ENCODE peak calls at places on chromosomes 13 and 19, in nine cellular contexts. A is caudate nucleus; L is heart right ventricle; N is tibial artery; K is cardiac muscle cell; O is CD8-positive, alpha-beta memory T cell; D is mesendoderm; M is stomach; H is pancreas. G is an unnamed sample.

GRCh38 chr19:38733493-38734175 is 10.6 kb downstream of the CAPN12 start:
- DNase-seq in O (no peak), A (no peak), H (peak), L (no peak), N (no peak), M (no peak), K (no peak), D (no peak), G (peak)

GRCh38 chr19:58579473-58580142 is 6.5 kb upstream of the MZF1 start:
- DNase-seq in M (no peak), A (no peak), K (no peak), O (no peak), N (no peak), H (no peak), L (no peak), D (no peak), G (peak)

GRCh38 chr13:20412761-20413355 is 112.8 kb downstream of the CRYL1 start:
- DNase-seq in L (no peak), D (peak), M (no peak), H (no peak), K (no peak), N (no peak), A (no peak), O (no peak), G (no peak)

GRCh38 chr13:72341904-72342303 is 385.5 kb downstream of the MZT1 start:
- DNase-seq in L (no peak), A (no peak), H (no peak), K (no peak), N (no peak), O (no peak), M (no peak), D (peak), G (no peak)

GRCh38 chr13:25281193-25281936 is 5.9 kb downstream of the MTMR6 start:
- DNase-seq in D (no peak), O (no peak), N (no peak), K (peak), M (no peak), H (no peak), L (no peak), A (no peak), G (no peak)

GRCh38 chr13:55493297-55493696 is 1647.4 kb upstream of the PRR20A start:
- DNase-seq in L (no peak), N (no peak), A (no peak), O (no peak), D (no peak), K (no peak), H (no peak), M (no peak), G (no peak)

GRCh38 chr19:41940443-41941409 is 12.5 kb upstream of the ERFL start:
- DNase-seq in H (no peak), M (no peak), L (no peak), A (no peak), N (no peak), D (no peak), O (no peak), K (no peak), G (no peak)

GRCh38 chr13:27792393-27793218 is at the start of gene GSX1:
- DNase-seq in A (no peak), L (peak), H (peak), M (peak), O (no peak), D (peak), K (peak), N (peak), G (peak)

DNA sequence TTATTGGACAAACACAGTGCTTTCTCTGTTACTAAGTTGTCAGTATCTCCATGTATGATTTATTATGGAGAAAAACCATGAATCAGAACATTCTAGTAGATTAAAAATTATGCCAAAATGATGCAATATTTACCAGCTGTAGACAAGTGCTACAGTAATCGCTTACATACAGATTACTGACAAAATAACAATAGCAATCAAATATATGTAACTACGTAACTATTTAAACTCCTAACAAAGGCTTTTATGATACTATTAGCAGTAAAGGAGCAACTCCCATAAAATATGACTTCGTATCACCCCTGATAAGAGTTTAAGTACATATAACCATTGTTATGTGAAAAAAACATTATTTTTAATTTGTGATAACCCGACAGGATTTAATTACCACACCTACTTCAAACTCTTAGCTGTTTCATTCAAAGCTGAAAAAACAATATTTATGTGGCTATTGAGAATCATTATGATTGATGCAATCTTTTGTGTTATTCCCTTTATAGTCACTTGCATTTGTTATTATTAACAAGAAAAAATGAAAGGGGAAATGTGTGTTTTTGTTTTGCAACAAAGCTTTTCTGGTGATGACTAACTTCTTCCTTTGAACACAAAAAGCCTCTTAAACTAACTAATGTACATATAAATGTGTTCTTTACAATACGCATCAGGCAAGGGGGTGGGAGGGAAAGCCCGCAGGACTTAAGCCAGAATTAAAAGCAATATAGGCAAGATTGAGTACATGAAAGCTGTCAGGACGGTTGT is 147.4 kb downstream of the ABCC4 start:
- DNase-seq in N (no peak), K (peak), M (no peak), O (no peak), A (no peak), H (no peak), D (no peak), L (no peak), G (no peak)
- H3K27ac ChIP-seq in N (no peak), K (no peak), M (no peak), O (no peak), A (no peak), H (no peak), D (no peak), L (no peak), G (no peak)

DNA sequence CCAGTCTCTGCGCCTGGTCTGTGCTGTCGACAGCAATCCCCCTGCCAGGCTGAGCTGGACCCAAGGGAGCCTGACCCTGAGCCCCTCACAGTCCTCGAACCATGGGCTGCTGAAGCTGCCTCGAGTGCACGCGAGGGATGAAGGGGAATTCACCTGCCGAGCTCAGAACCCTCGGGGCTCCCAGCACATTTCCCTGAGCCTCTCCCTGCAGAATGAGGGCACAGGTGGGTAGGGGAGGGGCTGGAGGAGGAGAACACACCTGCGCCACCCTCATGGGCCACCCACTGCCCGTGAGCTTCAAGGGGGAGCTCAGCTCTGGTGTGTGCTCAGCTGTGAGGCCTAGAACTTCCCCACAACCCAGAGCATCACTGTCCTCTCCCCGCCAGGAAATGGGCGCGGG is 38.6 kb upstream of the CD33 start:
- DNase-seq in L (no peak), K (no peak), A (no peak), M (no peak), D (no peak), N (no peak), O (no peak), H (no peak), G (no peak)
- H3K27ac ChIP-seq in L (no peak), K (no peak), A (no peak), M (no peak), D (no peak), N (no peak), O (no peak), H (no peak), G (no peak)

DNA sequence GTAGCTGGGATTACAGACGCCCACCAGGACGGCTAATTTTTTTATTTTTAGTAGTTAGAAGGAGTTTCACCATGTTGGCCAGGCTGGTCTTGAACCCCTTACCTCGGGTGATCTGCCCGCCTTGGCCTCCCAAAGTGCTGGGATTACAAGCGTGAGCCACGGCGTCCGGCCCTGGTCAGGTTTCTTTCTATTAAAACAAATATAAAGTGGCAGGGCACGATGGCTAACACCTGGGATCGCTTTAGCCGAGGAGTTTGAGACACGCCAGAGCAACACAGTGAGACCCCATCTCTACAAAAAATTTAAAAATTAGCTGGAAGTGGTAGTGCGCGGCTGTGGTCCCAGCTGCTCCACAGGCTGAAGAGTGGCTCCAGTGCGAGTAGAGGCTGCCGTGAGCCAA is 1.5 kb upstream of the MED25 start:
- DNase-seq in M (no peak), O (no peak), L (no peak), A (no peak), D (no peak), K (no peak), H (no peak), N (no peak), G (no peak)
- H3K27ac ChIP-seq in M (peak), O (peak), L (peak), A (peak), D (no peak), K (peak), H (peak), N (peak), G (peak)

GRCh38 chr13:109968876-109969577 is 182.6 kb upstream of the IRS2 start:
- DNase-seq in N (no peak), D (no peak), H (no peak), M (no peak), L (peak), O (no peak), K (peak), A (no peak), G (no peak)

GRCh38 chr13:109971745-109972090 is 185.3 kb upstream of the IRS2 start:
- DNase-seq in K (no peak), L (no peak), M (no peak), N (no peak), D (no peak), A (no peak), O (no peak), H (no peak), G (no peak)

GRCh38 chr13:109974354-109974753 is 188.0 kb upstream of the IRS2 start:
- DNase-seq in N (no peak), H (no peak), K (peak), O (no peak), D (no peak), M (no peak), A (no peak), L (no peak), G (no peak)

GRCh38 chr13:109973279-109973678 is 186.9 kb upstream of the IRS2 start:
- DNase-seq in A (no peak), O (no peak), K (no peak), D (no peak), H (no peak), N (no peak), M (no peak), L (no peak), G (no peak)

DNA sequence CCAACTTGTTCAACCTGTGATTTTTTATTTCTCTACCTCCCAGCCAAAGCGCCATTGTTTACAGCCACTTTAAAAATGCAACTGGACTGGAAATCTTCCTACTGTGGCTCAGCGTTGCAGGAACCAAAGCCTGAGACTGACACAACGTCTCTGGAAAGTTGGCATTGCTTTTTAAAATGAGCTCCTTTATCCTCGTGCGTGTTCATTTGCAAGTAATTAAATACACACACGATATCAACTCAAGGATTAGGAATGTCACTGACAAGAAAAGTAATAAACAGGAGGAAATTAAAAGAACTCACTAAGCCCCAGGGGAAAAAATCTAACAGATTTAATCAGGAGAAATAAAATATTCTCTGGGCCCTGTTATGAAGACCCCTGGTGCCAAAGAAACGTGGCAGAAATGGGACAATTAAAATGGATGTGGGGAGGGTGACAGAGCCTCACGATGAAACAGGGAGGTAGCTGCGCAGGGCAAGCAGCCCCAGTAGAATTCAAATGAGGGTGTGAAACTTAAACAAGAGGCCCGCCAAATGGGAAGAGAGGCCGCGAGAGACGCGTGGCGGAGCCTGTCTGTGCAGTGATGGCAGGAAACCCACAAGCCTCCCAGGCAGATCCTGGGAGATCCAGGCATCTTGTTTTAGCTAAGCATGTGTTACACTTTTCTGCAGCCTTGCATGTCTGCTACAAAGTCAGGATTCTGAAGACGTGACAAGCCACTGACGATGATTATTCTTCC is 184.8 kb upstream of the IRS2 start:
- DNase-seq in K (no peak), M (no peak), N (no peak), D (no peak), A (no peak), O (no peak), L (no peak), H (no peak), G (no peak)
- H3K27ac ChIP-seq in K (no peak), M (no peak), N (no peak), D (no peak), A (no peak), O (no peak), L (no peak), H (no peak), G (no peak)

DNA sequence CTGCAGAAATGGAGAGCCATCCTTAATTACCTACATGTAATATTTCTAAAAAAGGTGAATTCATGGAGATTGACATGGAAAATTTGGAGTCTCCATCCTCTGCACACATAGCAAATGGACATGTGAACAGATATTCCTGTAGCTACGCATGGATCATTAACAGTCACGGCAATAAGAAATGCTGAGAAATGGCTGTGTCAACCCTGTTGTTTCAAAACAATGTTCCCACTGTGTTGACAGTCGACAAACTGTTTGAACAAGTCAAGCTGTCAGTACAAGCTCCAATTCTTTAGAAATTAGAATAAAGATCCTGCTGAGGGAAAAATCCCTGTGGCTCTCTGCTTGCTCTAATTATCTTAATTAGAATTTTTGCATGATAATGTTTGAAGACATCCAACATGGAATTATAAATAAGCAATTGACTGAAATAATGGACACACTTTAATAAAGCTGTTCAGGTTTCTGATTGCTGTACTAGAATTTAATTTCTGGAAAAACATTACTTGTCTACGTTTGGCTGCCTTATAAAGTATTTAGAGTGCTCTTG is 37.9 kb upstream of the CPB2 start:
- DNase-seq in A (no peak), K (no peak), O (no peak), H (no peak), D (no peak), M (no peak), N (no peak), L (no peak), G (no peak)
- H3K27ac ChIP-seq in A (no peak), K (no peak), O (no peak), H (no peak), D (no peak), M (no peak), N (no peak), L (no peak), G (no peak)

GRCh38 chr13:79402074-79402635 is 3.9 kb downstream of the RBM26 start:
- DNase-seq in O (no peak), H (no peak), A (no peak), K (no peak), N (no peak), M (no peak), D (no peak), L (no peak), G (no peak)

GRCh38 chr13:79403113-79403512 is 2.9 kb downstream of the RBM26 start:
- DNase-seq in H (no peak), O (no peak), A (no peak), M (no peak), K (no peak), L (no peak), D (no peak), N (no peak), G (no peak)

GRCh38 chr13:79404361-79404760 is 1.7 kb downstream of the RBM26 start:
- DNase-seq in O (no peak), M (no peak), N (no peak), H (no peak), L (no peak), A (no peak), K (no peak), D (no peak), G (no peak)

GRCh38 chr13:79401259-79402071 is 4.6 kb downstream of the RBM26 start:
- DNase-seq in L (no peak), M (no peak), K (no peak), D (peak), H (no peak), N (no peak), A (no peak), O (no peak), G (no peak)

GRCh38 chr13:79402679-79403078 is 3.4 kb downstream of the RBM26 start:
- DNase-seq in A (no peak), K (no peak), D (no peak), L (no peak), N (no peak), O (no peak), M (no peak), H (no peak), G (no peak)
- H3K27ac ChIP-seq in A (no peak), K (no peak), D (no peak), L (no peak), N (peak), O (no peak), M (peak), H (no peak), G (no peak)

GRCh38 chr13:33258437-33259193 is 26.9 kb downstream of the STARD13 start:
- DNase-seq in D (no peak), O (no peak), L (no peak), A (no peak), H (no peak), K (peak), M (no peak), N (no peak), G (no peak)
- H3K27ac ChIP-seq in D (no peak), O (no peak), L (no peak), A (peak), H (no peak), K (no peak), M (peak), N (peak), G (peak)

GRCh38 chr13:45441633-45442032 is 23.1 kb upstream of the COG3 start:
- DNase-seq in K (peak), N (no peak), A (no peak), M (no peak), D (no peak), H (no peak), O (no peak), L (no peak), G (no peak)

GRCh38 chr13:45439000-45439399 is 20.8 kb upstream of the SLC25A30 start:
- DNase-seq in K (no peak), A (no peak), L (no peak), O (no peak), H (no peak), M (no peak), N (no peak), D (no peak), G (no peak)

GRCh38 chr13:45436953-45437352 is 18.8 kb upstream of the SLC25A30 start:
- DNase-seq in A (no peak), M (no peak), L (no peak), K (no peak), O (no peak), D (no peak), N (no peak), H (no peak), G (no peak)

GRCh38 chr13:45436332-45436731 is 18.2 kb upstream of the SLC25A30 start:
- DNase-seq in N (no peak), M (no peak), D (no peak), L (no peak), A (no peak), O (no peak), H (no peak), K (no peak), G (no peak)

GRCh38 chr13:45439781-45440462 is 21.7 kb upstream of the SLC25A30 start:
- DNase-seq in L (no peak), A (no peak), N (no peak), K (no peak), O (no peak), M (no peak), D (no peak), H (no peak), G (no peak)
- H3K27ac ChIP-seq in L (peak), A (no peak), N (no peak), K (peak), O (no peak), M (no peak), D (no peak), H (no peak), G (no peak)